ENCODE peak calls at places on chromosomes 11 and 22, in six cellular contexts. X is GM23338, H is PC-3, E is IMR-90, C is A549, S is neuronal stem cell. T is an unnamed sample.
A peak's percentile ranks its signal among the peaks of the same experiment; 100 is the strongest.

GRCh38 chr22:40194656-40195055 is 16.9 kb downstream of the TNRC6B start:
- DNase-seq in X (peak; percentile 48), H (no peak), E (no peak), C (no peak), S (no peak), T (no peak)

GRCh38 chr22:48238018-48238915 is 1475.8 kb downstream of the TBC1D22A start:
- DNase-seq in X (no peak), H (no peak), E (no peak), C (no peak), S (no peak), T (no peak)

GRCh38 chr11:8721740-8722139 is 39.1 kb downstream of the RPL27A start:
- DNase-seq in X (no peak), H (no peak), E (no peak), C (no peak), S (no peak), T (no peak)

GRCh38 chr11:69508974-69509373 is 27.5 kb downstream of the LINC01488 start:
- DNase-seq in X (no peak), H (no peak), E (no peak), C (no peak), S (no peak), T (no peak)

GRCh38 chr11:85154294-85154693 is 472.9 kb downstream of the DLG2 start:
- DNase-seq in X (no peak), H (no peak), E (no peak), C (no peak), S (no peak), T (no peak)

GRCh38 chr11:109088061-109088460 is 333.9 kb upstream of the C11orf87 start:
- DNase-seq in X (no peak), H (no peak), E (no peak), C (no peak), S (no peak), T (no peak)

GRCh38 chr11:76380161-76380976 is 563 bp downstream of the THAP12 start:
- DNase-seq in X (peak; percentile 50), H (peak; percentile 38), E (peak; percentile 13), C (peak; percentile 23), S (peak; percentile 29), T (peak; percentile 69)

GRCh38 chr22:34105461-34106062 is 185.3 kb upstream of the LARGE1 start:
- DNase-seq in X (peak; percentile 88), H (peak; percentile 9), E (no peak), C (peak; percentile 2), S (peak; percentile 62), T (peak; percentile 74)

GRCh38 chr11:66720223-66720898 is 8.7 kb downstream of the SPTBN2 start:
- DNase-seq in X (peak; percentile 91), H (peak; percentile 99), E (peak; percentile 56), C (peak; percentile 45), S (peak; percentile 69), T (peak; percentile 85)

GRCh38 chr11:76700177-76701100 is 29.9 kb upstream of the LRRC32 start:
- DNase-seq in X (no peak), H (peak; percentile 61), E (peak; percentile 97), C (peak; percentile 74), S (no peak), T (no peak)

GRCh38 chr22:47659467-47660302 is 897.2 kb downstream of the TBC1D22A start:
- DNase-seq in X (no peak), H (no peak), E (no peak), C (no peak), S (no peak), T (no peak)

GRCh38 chr11:66172146-66172545 is 96.3 kb upstream of the RAB1B start:
- DNase-seq in X (no peak), H (no peak), E (peak; percentile 86), C (no peak), S (no peak), T (no peak)

GRCh38 chr22:43260818-43261217 is 73.9 kb upstream of the TTLL12 start:
- DNase-seq in X (no peak), H (no peak), E (peak; percentile 18), C (no peak), S (no peak), T (no peak)

GRCh38 chr11:61817471-61818202 is 834 bp upstream of the FADS1 start:
- DNase-seq in X (no peak), H (peak; percentile 7), E (no peak), C (no peak), S (no peak), T (no peak)

GRCh38 chr11:17098632-17099031 is 21.2 kb upstream of the RPS13 start:
- DNase-seq in X (no peak), H (no peak), E (no peak), C (no peak), S (no peak), T (no peak)

GRCh38 chr11:17098038-17098437 is 20.6 kb upstream of the RPS13 start:
- DNase-seq in X (no peak), H (no peak), E (no peak), C (no peak), S (no peak), T (no peak)

GRCh38 chr11:17102447-17102846 is 25.0 kb upstream of the RPS13 start:
- DNase-seq in X (no peak), H (no peak), E (no peak), C (no peak), S (no peak), T (no peak)
- H3K4me2 ChIP-seq in X (no peak overlapping the region), H (no peak overlapping the region), E (no peak overlapping the region), C (no peak overlapping the region), S (no peak overlapping the region), T (no peak overlapping the region)

DNA sequence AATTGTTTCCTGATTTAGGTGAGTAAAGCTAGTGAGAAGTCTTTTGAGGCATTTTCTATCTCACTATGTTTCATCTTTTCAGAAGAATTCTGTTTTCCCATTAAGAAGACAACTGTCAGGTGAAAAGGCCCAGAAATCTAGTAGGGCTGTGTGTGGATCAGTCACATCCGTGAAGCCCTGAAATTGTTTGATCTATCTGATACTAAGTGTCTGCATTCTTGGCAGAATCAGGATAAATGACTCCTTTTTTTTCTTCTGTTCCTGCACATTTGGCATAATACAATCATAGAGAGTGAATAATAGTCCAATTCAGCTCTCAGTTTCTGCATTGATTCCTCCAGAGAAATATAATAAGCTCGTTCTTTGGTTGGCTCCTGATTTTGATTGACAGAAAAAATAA is 208.3 kb downstream of the NAV2 start:
- DNase-seq in X (no peak), H (no peak), E (no peak), C (no peak), S (no peak), T (no peak)
- H3K27ac ChIP-seq in X (no peak overlapping the region), H (peak overlapping the region; percentile 96), E (no peak overlapping the region), C (no peak overlapping the region), S (no peak overlapping the region), T (no peak overlapping the region)

GRCh38 chr11:31474083-31474482 is 35.3 kb downstream of the IMMP1L start:
- DNase-seq in X (no peak), H (no peak), E (no peak), C (no peak), S (no peak), T (no peak)

GRCh38 chr11:31480930-31481329 is 28.5 kb downstream of the IMMP1L start:
- DNase-seq in X (no peak), H (no peak), E (no peak), C (no peak), S (no peak), T (no peak)

GRCh38 chr11:31479073-31479472 is 30.3 kb downstream of the IMMP1L start:
- DNase-seq in X (no peak), H (no peak), E (no peak), C (no peak), S (no peak), T (no peak)

GRCh38 chr11:31477528-31478255 is 31.7 kb downstream of the IMMP1L start:
- DNase-seq in X (no peak), H (no peak), E (no peak), C (no peak), S (no peak), T (no peak)
- H3K4me1 ChIP-seq in X (peaks cover 9% of the 10 kb centered on the region), H (no peaks in the 10 kb centered on the region), E (no peaks in the 10 kb centered on the region), C (no peaks in the 10 kb centered on the region), S (peaks cover 3% of the 10 kb centered on the region), T (no peaks in the 10 kb centered on the region)

GRCh38 chr11:114134870-114135269 is 75.4 kb downstream of the ZBTB16 start:
- DNase-seq in X (no peak), H (peak; percentile 57), E (peak; percentile 5), C (no peak), S (no peak), T (no peak)

GRCh38 chr11:114133548-114134329 is 74.2 kb downstream of the ZBTB16 start:
- DNase-seq in X (no peak), H (no peak), E (no peak), C (no peak), S (no peak), T (no peak)

GRCh38 chr11:114132427-114132826 is 72.9 kb downstream of the ZBTB16 start:
- DNase-seq in X (no peak), H (no peak), E (no peak), C (no peak), S (no peak), T (no peak)

GRCh38 chr11:114131366-114131963 is 72.0 kb downstream of the ZBTB16 start:
- DNase-seq in X (no peak), H (no peak), E (no peak), C (no peak), S (no peak), T (no peak)

DNA sequence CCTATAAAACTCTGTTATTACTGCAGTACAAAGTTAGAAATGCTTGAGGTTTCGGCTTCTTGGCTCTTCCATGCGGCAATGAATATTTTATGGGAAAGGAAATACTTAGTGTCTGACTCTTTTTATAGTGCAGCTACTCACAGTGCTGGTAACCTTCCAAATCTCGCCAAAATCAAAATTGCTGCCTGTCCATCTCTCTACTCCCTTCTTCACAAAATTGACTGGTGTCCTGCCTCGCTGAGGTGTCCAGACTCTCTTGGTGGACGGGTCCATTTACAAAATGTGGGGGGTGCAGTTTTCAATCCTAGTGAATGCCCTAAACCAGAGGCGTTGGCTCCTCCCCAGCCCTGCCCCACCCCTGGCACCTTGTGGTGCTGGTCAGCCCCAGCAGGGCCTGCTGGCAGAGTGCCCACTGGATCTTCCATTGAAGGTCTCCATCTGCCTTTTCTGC is 73.5 kb downstream of the ZBTB16 start:
- DNase-seq in X (no peak), H (peak; percentile 88), E (no peak), C (no peak), S (no peak), T (no peak)
- H3K4me2 ChIP-seq in X (no peak overlapping the region), H (peak overlapping the region; percentile 67), E (no peak overlapping the region), C (no peak overlapping the region), S (no peak overlapping the region), T (no peak overlapping the region)

DNA sequence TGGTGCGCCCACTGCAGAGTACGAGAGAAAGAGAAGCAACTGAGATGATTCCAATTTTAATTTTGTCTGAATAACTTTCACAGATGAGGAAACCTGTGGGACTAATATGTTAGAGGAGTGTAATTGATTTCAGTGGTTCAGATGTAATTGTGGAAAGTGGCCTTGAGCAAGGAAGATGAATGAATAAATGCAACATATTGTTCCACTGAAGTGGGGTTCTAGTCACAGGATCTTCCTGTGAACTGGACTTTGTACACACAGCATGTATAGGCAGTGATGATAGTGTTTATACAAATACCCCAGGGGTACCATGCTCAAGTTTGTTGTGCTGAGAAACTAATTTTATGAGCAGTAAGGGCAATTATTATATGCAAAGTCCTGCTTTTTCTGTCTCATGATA is 255.3 kb upstream of the ANO3 start:
- DNase-seq in X (no peak), H (no peak), E (no peak), C (no peak), S (no peak), T (no peak)
- H3K27ac ChIP-seq in X (no peak overlapping the region), H (no peak overlapping the region), E (no peak overlapping the region), C (no peak overlapping the region), S (no peak overlapping the region), T (peak overlapping the region; percentile 0)

T was measured in Karpas-422.